ENCODE peak calls at places on chromosomes 3 and 15, in ten cellular contexts. H is effector CD4-positive, alpha-beta T cell; J is ascending aorta; Y is CD8-positive, alpha-beta memory T cell; O is ureter; T is posterior cingulate gyrus; E is left cardiac atrium; S is stimulated activated CD8-positive, alpha-beta memory T cell treated with anti-CD3 and anti-CD28 coated beads, Interleukin-2, amount 100 ng/mL, for 48 hours; I is AG08396; X is hypothalamus. V is an unnamed sample.

GRCh38 chr3:94285874-94286273 is 223.0 kb downstream of the NSUN3 start:
- DNase-seq in I (no peak), H (no peak), J (no peak), T (no peak), O (no peak), X (no peak), Y (no peak), S (no peak), E (no peak), V (no peak)

GRCh38 chr3:118991775-118992174 is 42.9 kb downstream of the IGSF11 start:
- DNase-seq in Y (no peak), J (no peak), I (no peak), T (no peak), E (peak), H (no peak), X (peak), O (no peak), S (no peak), V (no peak)

GRCh38 chr3:167350245-167350862 is 29.7 kb downstream of the ZBBX start:
- DNase-seq in O (no peak), E (no peak), J (no peak), Y (no peak), H (no peak), S (no peak), X (no peak), I (no peak), T (no peak), V (no peak)

GRCh38 chr15:64246364-64247189 is 83.8 kb upstream of the PPIB start:
- DNase-seq in T (no peak), Y (no peak), J (no peak), X (no peak), I (peak), H (no peak), E (no peak), O (no peak), S (no peak), V (peak)

GRCh38 chr15:90154861-90155626 is 46.1 kb upstream of the SEMA4B start:
- DNase-seq in X (no peak), Y (no peak), O (no peak), T (no peak), J (no peak), I (peak), S (no peak), H (no peak), E (no peak), V (no peak)

GRCh38 chr3:144104146-144104545 is 132.5 kb downstream of the DIPK2A start:
- DNase-seq in H (no peak), T (no peak), S (no peak), I (no peak), Y (no peak), J (no peak), E (no peak), X (no peak), O (no peak), V (no peak)

GRCh38 chr3:128273116-128273840 is 120.0 kb downstream of the EEFSEC start:
- DNase-seq in O (no peak), Y (no peak), S (no peak), H (no peak), J (no peak), E (no peak), I (no peak), X (no peak), T (no peak), V (no peak)

GRCh38 chr3:127254730-127255129 is 33.1 kb downstream of the PRR20G start:
- DNase-seq in O (no peak), Y (no peak), X (no peak), E (no peak), J (no peak), S (no peak), I (no peak), T (no peak), H (no peak), V (no peak)

GRCh38 chr3:61954097-61954528 is 392.7 kb downstream of the PTPRG start:
- DNase-seq in I (peak), H (no peak), J (no peak), E (no peak), T (no peak), O (no peak), Y (no peak), X (no peak), S (no peak), V (no peak)

GRCh38 chr15:90009301-90010063 is 8.4 kb downstream of the ZNF710 start:
- DNase-seq in Y (no peak), T (no peak), O (no peak), I (no peak), S (no peak), X (no peak), H (no peak), J (no peak), E (no peak), V (no peak)

GRCh38 chr15:98012354-98012753 is 51.9 kb downstream of the ARRDC4 start:
- DNase-seq in H (no peak), Y (no peak), T (no peak), J (no peak), E (no peak), X (no peak), O (no peak), S (no peak), I (no peak), V (no peak)

GRCh38 chr3:130662407-130663028 is 84.1 kb downstream of the PIK3R4 start:
- DNase-seq in O (no peak), T (no peak), J (no peak), I (no peak), E (no peak), Y (no peak), X (no peak), H (no peak), S (no peak), V (no peak)

GRCh38 chr3:98630416-98630815 is 37.0 kb upstream of the CPOX start:
- DNase-seq in E (no peak), J (no peak), X (no peak), O (no peak), T (no peak), I (no peak), H (no peak), S (no peak), Y (no peak), V (no peak)

GRCh38 chr3:22685598-22685997 is 517.5 kb upstream of the UBE2E2 start:
- DNase-seq in Y (no peak), T (no peak), E (no peak), O (no peak), H (no peak), X (no peak), S (no peak), I (peak), J (no peak), V (no peak)

GRCh38 chr3:150220041-150220440 is 188.1 kb upstream of the TSC22D2 start:
- DNase-seq in T (no peak), H (no peak), E (no peak), I (no peak), Y (no peak), J (no peak), X (no peak), O (no peak), S (no peak), V (no peak)

GRCh38 chr15:48555244-48555804 is 90.2 kb downstream of the FBN1 start:
- DNase-seq in O (no peak), T (no peak), E (no peak), I (peak), S (no peak), H (no peak), J (no peak), Y (no peak), X (no peak), V (no peak)

GRCh38 chr3:59432676-59433075 is 382.9 kb upstream of the CFAP20DC start:
- DNase-seq in I (no peak), X (no peak), T (no peak), S (no peak), J (no peak), H (no peak), Y (no peak), E (no peak), O (no peak), V (no peak)

GRCh38 chr3:82654708-82655107 is 893.3 kb upstream of the GBE1 start:
- DNase-seq in H (no peak), J (no peak), I (no peak), E (no peak), S (no peak), T (no peak), Y (no peak), O (no peak), X (no peak), V (no peak)

GRCh38 chr3:113194747-113195400 is 16.5 kb upstream of the BOC start:
- DNase-seq in E (no peak), O (no peak), J (no peak), S (no peak), T (no peak), X (no peak), H (no peak), I (no peak), Y (no peak), V (no peak)

GRCh38 chr15:35540885-35541284 is 5.1 kb downstream of the DPH6 start:
- DNase-seq in X (no peak), S (no peak), I (peak), E (no peak), Y (no peak), T (no peak), O (no peak), H (no peak), J (no peak), V (no peak)

GRCh38 chr3:29926391-29926790 is 645.5 kb downstream of the RBMS3 start:
- DNase-seq in S (no peak), Y (no peak), T (no peak), E (no peak), H (no peak), I (no peak), X (no peak), J (no peak), O (no peak), V (no peak)

GRCh38 chr3:49412632-49413337 is 562 bp downstream of the TCTA start:
- DNase-seq in J (no peak), E (no peak), S (no peak), T (peak), O (no peak), I (no peak), Y (no peak), H (no peak), X (no peak), V (no peak)

GRCh38 chr3:121648219-121648958 is 12.3 kb downstream of the HCLS1 start:
- DNase-seq in X (no peak), Y (no peak), S (no peak), H (no peak), E (no peak), J (no peak), T (no peak), I (no peak), O (peak), V (no peak)

GRCh38 chr3:149820183-149820582 is 7.2 kb downstream of the RNF13 start:
- DNase-seq in E (no peak), S (no peak), H (no peak), T (no peak), I (no peak), X (no peak), Y (no peak), J (no peak), O (no peak), V (no peak)

GRCh38 chr3:52521881-52522650 is 11.6 kb downstream of the NT5DC2 start:
- DNase-seq in H (no peak), X (no peak), E (peak), J (no peak), I (no peak), T (peak), Y (no peak), O (no peak), S (no peak), V (no peak)

GRCh38 chr3:146090521-146090920 is 70.5 kb downstream of the PLOD2 start:
- DNase-seq in X (no peak), Y (no peak), H (no peak), I (no peak), J (no peak), E (no peak), T (no peak), O (no peak), S (no peak), V (no peak)

GRCh38 chr3:56339244-56339643 is 129.0 kb downstream of the ERC2 start:
- DNase-seq in E (no peak), J (no peak), Y (no peak), X (no peak), I (no peak), O (no peak), H (no peak), S (no peak), T (no peak), V (no peak)

GRCh38 chr15:57316451-57316850 is 59.9 kb upstream of the CGNL1 start:
- DNase-seq in J (no peak), Y (no peak), O (no peak), H (no peak), S (no peak), E (no peak), T (peak), X (no peak), I (no peak), V (no peak)

GRCh38 chr3:58058654-58059263 is 50.5 kb downstream of the FLNB start:
- DNase-seq in O (no peak), J (no peak), Y (no peak), H (no peak), E (no peak), I (no peak), T (no peak), S (no peak), X (no peak), V (no peak)

GRCh38 chr15:51093865-51094605 is 671 bp downstream of the TNFAIP8L3 start:
- DNase-seq in I (peak), O (peak), X (no peak), S (no peak), E (peak), T (no peak), J (no peak), Y (no peak), H (no peak), V (no peak)

GRCh38 chr3:177300039-177300833 is 103.0 kb upstream of the TBL1XR1 start:
- DNase-seq in E (no peak), J (no peak), I (no peak), T (no peak), X (no peak), Y (no peak), H (no peak), O (peak), S (no peak), V (no peak)

GRCh38 chr3:43686700-43687498 is 3.8 kb upstream of the ABHD5 start:
- DNase-seq in O (no peak), S (no peak), Y (no peak), E (no peak), H (no peak), I (no peak), X (no peak), J (no peak), T (no peak), V (no peak)

GRCh38 chr3:128112406-128112968 is 11.1 kb downstream of the RUVBL1 start:
- DNase-seq in J (no peak), X (no peak), T (no peak), O (no peak), I (peak), E (no peak), H (peak), S (no peak), Y (peak), V (peak)

GRCh38 chr3:42714151-42714852 is 11.7 kb upstream of the HHATL start:
- DNase-seq in E (no peak), Y (no peak), O (no peak), I (no peak), S (no peak), X (no peak), H (no peak), J (no peak), T (no peak), V (no peak)

GRCh38 chr15:81400640-81401236 is 26.7 kb upstream of the TMC3 start:
- DNase-seq in X (no peak), I (peak), O (no peak), S (no peak), E (no peak), H (peak), Y (no peak), T (no peak), J (no peak), V (no peak)

GRCh38 chr3:143951351-143951971 is 20.2 kb upstream of the DIPK2A start:
- DNase-seq in S (no peak), X (no peak), H (no peak), E (no peak), O (no peak), I (peak), J (no peak), Y (no peak), T (no peak), V (no peak)

GRCh38 chr3:106836906-106837305 is 540.3 kb upstream of the CCDC54 start:
- DNase-seq in J (no peak), S (no peak), O (no peak), E (no peak), I (no peak), H (no peak), T (no peak), Y (no peak), X (no peak), V (no peak)

GRCh38 chr3:15633159-15633558 is 31.6 kb downstream of the BTD start:
- DNase-seq in J (no peak), E (no peak), S (no peak), T (no peak), X (no peak), O (no peak), H (no peak), Y (no peak), I (no peak), V (no peak)

GRCh38 chr3:57068437-57069089 is 8.1 kb downstream of the SPATA12 start:
- DNase-seq in I (peak), S (no peak), E (peak), O (peak), T (no peak), H (no peak), X (no peak), J (peak), Y (no peak), V (no peak)

GRCh38 chr3:57694146-57694545 is 1.3 kb upstream of the DENND6A start:
- DNase-seq in O (no peak), X (no peak), I (no peak), S (no peak), J (no peak), Y (no peak), E (no peak), T (no peak), H (no peak), V (no peak)

V was measured in activated T-helper 2 cell treated with anti-CD3 and anti-CD28 coated beads, Interferon-gamma antibody, Interleukin-2, Interleukin-4, amounts not matched to agents 10 μg/mL and 5 μg/mL and 100 μg/mL, durations not matched to agents 14 hours and 24 hours and 36 hours.